ENCODE peak calls at places on chromosomes 2 and 18, in eight cellular contexts. W is fibroblast of mammary gland, J is BE2C, D is upper lobe of right lung, X is HL-60, R is SK-N-SH, K is left ventricle myocardium inferior, O is cardiac fibroblast. V is an unnamed sample.

GRCh38 chr2:44948565-44949328 is 7.2 kb downstream of the SIX3 start:
- DNase-seq in X (no peak), R (no peak), J (peak), D (no peak), W (no peak), O (no peak), K (no peak), V (no peak)

GRCh38 chr2:133817680-133818566 is 249.7 kb upstream of the NCKAP5 start:
- DNase-seq in D (no peak), X (no peak), J (peak), W (peak), O (peak), R (peak), K (no peak), V (peak)

GRCh38 chr2:123500346-123500745 is 524.7 kb upstream of the CNTNAP5 start:
- DNase-seq in X (no peak), K (no peak), J (no peak), R (no peak), D (no peak), W (peak), O (peak), V (no peak)

GRCh38 chr2:54666131-54666637 is 57.3 kb upstream of the EML6 start:
- DNase-seq in J (no peak), W (peak), D (no peak), K (peak), O (peak), R (no peak), X (no peak), V (no peak)

GRCh38 chr2:181575024-181575649 is 81.8 kb downstream of the CERKL start:
- DNase-seq in O (no peak), X (no peak), R (no peak), D (no peak), K (no peak), J (no peak), W (no peak), V (no peak)

GRCh38 chr2:200703132-200703925 is 108.4 kb upstream of the BZW1 start:
- DNase-seq in X (peak), D (no peak), O (peak), R (peak), W (peak), K (no peak), J (peak), V (peak)

GRCh38 chr2:145186303-145186702 is 666.4 kb upstream of the ZEB2 start:
- DNase-seq in R (no peak), O (no peak), W (peak), X (no peak), K (no peak), D (no peak), J (peak), V (no peak)

GRCh38 chr2:237662671-237663093 is 35.3 kb downstream of the LRRFIP1 start:
- DNase-seq in K (peak), O (peak), X (peak), W (peak), D (peak), R (peak), J (peak), V (peak)

GRCh38 chr2:233228414-233228813 is 23.1 kb upstream of the ATG16L1 start:
- DNase-seq in D (no peak), W (no peak), J (no peak), R (no peak), O (no peak), K (no peak), X (no peak), V (no peak)

DNA sequence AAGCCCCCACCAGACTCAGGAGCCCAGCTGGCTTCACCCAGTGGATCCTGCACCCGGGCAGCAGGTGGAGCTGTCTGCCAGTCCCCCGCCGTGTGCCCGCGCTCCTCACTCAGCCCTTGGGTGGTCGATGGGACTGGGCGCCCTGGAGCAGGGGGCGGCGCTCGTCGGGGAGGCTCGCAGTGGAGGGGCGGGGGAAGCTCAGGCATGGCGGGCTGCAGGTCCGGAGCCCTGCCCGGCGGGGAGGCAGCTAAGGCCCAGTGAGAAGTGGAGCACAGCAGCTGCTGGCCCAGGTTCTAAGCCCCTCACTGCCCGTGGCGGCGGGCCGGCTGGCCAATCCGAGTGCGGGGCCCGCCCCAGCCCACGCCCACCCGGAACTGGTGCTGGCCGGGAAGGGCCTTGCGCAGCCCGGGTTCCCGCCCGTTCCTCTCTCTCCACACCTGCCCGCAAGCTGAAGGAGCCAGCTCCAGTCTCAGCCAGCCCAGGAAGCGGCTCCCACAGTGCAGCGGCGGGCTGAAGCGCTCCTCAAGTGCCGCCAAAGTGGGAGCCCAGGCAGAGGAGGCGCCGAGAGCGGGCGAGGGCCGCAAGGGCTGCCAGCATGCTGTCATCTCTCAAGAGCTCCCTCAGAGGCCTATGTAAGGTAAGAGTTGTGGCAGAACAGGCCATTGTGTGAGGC is 1307.8 kb upstream of the TMEFF2 start:
- DNase-seq in K (no peak), R (no peak), X (no peak), O (no peak), D (no peak), W (no peak), J (no peak), V (no peak)
- TF ChIP-seq CTCF in K (no peak), R (no peak), X (no peak), O (no peak), D (no peak), W (no peak), J (no peak), V (no peak)

GRCh38 chr18:62784338-62784965 is 69.1 kb downstream of the PHLPP1 start:
- DNase-seq in K (no peak), R (no peak), X (peak), O (peak), J (no peak), D (no peak), W (peak), V (no peak)
- H3K4me3 ChIP-seq in K (no peak), R (no peak), X (no peak), O (no peak), J (no peak), D (no peak), W (no peak), V (no peak)

DNA sequence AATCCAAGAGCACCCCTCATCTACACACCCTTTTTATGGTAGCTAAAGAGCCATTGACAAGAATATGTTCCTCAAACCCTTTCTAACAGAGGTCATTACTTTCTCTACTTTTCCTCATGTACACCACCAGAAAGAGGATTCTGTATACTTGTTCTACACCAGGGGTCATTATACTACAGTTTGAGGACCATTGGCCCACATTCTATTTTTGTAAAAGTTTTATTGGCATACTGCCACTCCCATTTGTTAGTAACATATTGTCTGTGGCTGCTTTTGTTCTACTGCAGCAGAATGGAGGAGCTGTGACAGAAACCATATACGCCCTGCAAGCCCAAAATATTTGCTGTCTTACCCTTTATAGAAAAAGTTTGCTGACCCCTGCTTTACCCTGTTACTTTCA is 14.3 kb downstream of the HTR2B start:
- DNase-seq in K (no peak), O (peak), W (peak), D (no peak), J (no peak), R (no peak), X (no peak), V (no peak)
- TF ChIP-seq CTCF in K (peak), O (peak), W (peak), D (peak), J (peak), R (peak), X (no peak), V (no peak)

GRCh38 chr2:241813806-241814570 is 5.0 kb downstream of the NEU4 start:
- DNase-seq in W (peak), X (no peak), R (peak), O (peak), K (no peak), D (peak), J (no peak), V (no peak)

GRCh38 chr2:241814571-241815476 is 5.8 kb downstream of the NEU4 start:
- DNase-seq in D (peak), R (peak), O (no peak), J (no peak), X (no peak), K (no peak), W (no peak), V (no peak)

GRCh38 chr2:241816431-241817121 is 7.6 kb downstream of the NEU4 start:
- DNase-seq in O (no peak), J (no peak), K (no peak), R (peak), X (no peak), W (no peak), D (no peak), V (no peak)

GRCh38 chr2:241817126-241817820 is 8.3 kb downstream of the NEU4 start:
- DNase-seq in K (no peak), O (no peak), X (no peak), D (peak), J (no peak), R (no peak), W (no peak), V (no peak)

GRCh38 chr2:241815477-241816430 is 6.8 kb downstream of the NEU4 start:
- DNase-seq in J (no peak), X (no peak), O (no peak), K (no peak), R (peak), D (peak), W (no peak), V (no peak)
- H3K4me3 ChIP-seq in J (no peak), X (no peak), O (no peak), K (no peak), R (no peak), D (no peak), W (no peak), V (no peak)

GRCh38 chr2:16617282-16618266 is 48.1 kb downstream of the CYRIA start:
- DNase-seq in R (peak), X (no peak), W (peak), O (peak), K (no peak), D (no peak), J (peak), V (no peak)
- TF ChIP-seq CTCF in R (peak), X (peak), W (peak), O (peak), K (peak), D (peak), J (peak), V (peak)

GRCh38 chr2:196640031-196640548 is 575 bp downstream of the CCDC150 start:
- DNase-seq in O (no peak), R (no peak), D (no peak), K (no peak), W (no peak), X (no peak), J (no peak), V (no peak)
- H3K4me3 ChIP-seq in O (peak), R (peak), D (peak), K (peak), W (peak), X (peak), J (peak), V (peak)